ENCODE peak calls at places on chromosome 6, in eight cellular contexts. G is anterior cingulate cortex; U is HTR-8/SVneo; Z is LoVo; Y is pulmonary artery endothelial cell; E is CD4-positive, alpha-beta memory T cell; Q is MM.1S; B is GOT3. C is an unnamed sample.

GRCh38 chr6:27837636-27838512 is 74.3 kb downstream of the OR2B2 start:
- DNase-seq in Y (peak), Q (peak), Z (peak), G (peak), B (peak), E (peak), U (peak), C (peak)

GRCh38 chr6:149014631-149015171 is 267.9 kb downstream of the UST start:
- DNase-seq in U (no peak), E (no peak), Z (no peak), G (no peak), B (no peak), Y (no peak), Q (no peak), C (no peak)

GRCh38 chr6:131764350-131764749 is 43.5 kb upstream of the ENPP1 start:
- DNase-seq in G (no peak), B (no peak), Z (no peak), Y (no peak), E (no peak), Q (no peak), U (no peak), C (no peak)

GRCh38 chr6:114304304-114304887 is 38.4 kb downstream of the HS3ST5 start:
- DNase-seq in Q (peak), U (peak), Z (peak), G (no peak), Y (no peak), E (no peak), B (no peak), C (no peak)

GRCh38 chr6:16003197-16003491 is 125.7 kb upstream of the MYLIP start:
- DNase-seq in Z (no peak), E (no peak), Y (no peak), G (no peak), U (no peak), B (no peak), Q (no peak), C (no peak)

GRCh38 chr6:156461647-156462046 is 315.5 kb upstream of the ARID1B start:
- DNase-seq in Z (no peak), B (no peak), U (no peak), E (no peak), G (no peak), Q (no peak), Y (no peak), C (no peak)

GRCh38 chr6:44332585-44332984 is 9.9 kb upstream of the SPATS1 start:
- DNase-seq in U (no peak), Y (no peak), Z (no peak), E (no peak), Q (no peak), B (no peak), G (no peak), C (no peak)

GRCh38 chr6:143505537-143505936 is 6.0 kb downstream of the FUCA2 start:
- DNase-seq in Y (no peak), E (no peak), U (no peak), Z (no peak), G (no peak), B (no peak), Q (no peak), C (no peak)